ENCODE peak calls at places on chromosomes 5 and 9, in five cellular contexts. Q is lower lobe of right lung, Y is fibroblast of pulmonary artery, E is ovary, O is right atrium auricular region. N is an unnamed sample.

GRCh38 chr5:72647806-72648205 is 140.6 kb upstream of the ZNF366 start:
- DNase-seq in Q (no peak), Y (no peak), E (no peak), O (no peak), N (peak; percentile 39)

GRCh38 chr5:40397976-40398375 is 281.7 kb upstream of the PTGER4 start:
- DNase-seq in Q (no peak), Y (no peak), E (no peak), O (no peak), N (no peak)

GRCh38 chr5:90307386-90308181 is 102.0 kb downstream of the CETN3 start:
- DNase-seq in Q (no peak), Y (peak; percentile 25), E (no peak), O (no peak), N (no peak)

GRCh38 chr5:150073086-150073625 is 13.2 kb downstream of the CSF1R start:
- DNase-seq in Q (no peak), Y (no peak), E (no peak), O (no peak), N (no peak)

GRCh38 chr9:13898957-13899356 is 415.0 kb downstream of the NFIB start:
- DNase-seq in Q (no peak), Y (peak; percentile 47), E (no peak), O (no peak), N (no peak)

GRCh38 chr5:67092447-67093023 is 104.1 kb downstream of the CD180 start:
- DNase-seq in Q (no peak), Y (peak; percentile 23), E (no peak), O (no peak), N (no peak)

GRCh38 chr9:4298255-4299005 is 1.4 kb downstream of the GLIS3 start:
- DNase-seq in Q (peak; percentile 50), Y (no peak), E (peak; percentile 59), O (peak; percentile 65), N (peak; percentile 82)

GRCh38 chr5:65961644-65962043 is 35.3 kb downstream of the ERBIN start:
- DNase-seq in Q (no peak), Y (peak; percentile 37), E (no peak), O (no peak), N (peak; percentile 22)

GRCh38 chr9:135255033-135255842 is 167.8 kb downstream of the OLFM1 start:
- DNase-seq in Q (peak; percentile 39), Y (no peak), E (no peak), O (no peak), N (no peak)

GRCh38 chr5:121108725-121109124 is 644.6 kb downstream of the PRR16 start:
- DNase-seq in Q (no peak), Y (no peak), E (no peak), O (no peak), N (peak; percentile 14)

GRCh38 chr5:95970359-95970704 is 8.7 kb upstream of the ELL2 start:
- DNase-seq in Q (no peak), Y (no peak), E (no peak), O (no peak), N (no peak)

GRCh38 chr5:29079771-29080170 is 2041.4 kb upstream of the CDH9 start:
- DNase-seq in Q (no peak), Y (no peak), E (no peak), O (no peak), N (peak; percentile 88)

GRCh38 chr5:73170522-73170921 is 2.5 kb upstream of the TMEM174 start:
- DNase-seq in Q (no peak), Y (peak; percentile 58), E (no peak), O (no peak), N (peak; percentile 84)

DNA sequence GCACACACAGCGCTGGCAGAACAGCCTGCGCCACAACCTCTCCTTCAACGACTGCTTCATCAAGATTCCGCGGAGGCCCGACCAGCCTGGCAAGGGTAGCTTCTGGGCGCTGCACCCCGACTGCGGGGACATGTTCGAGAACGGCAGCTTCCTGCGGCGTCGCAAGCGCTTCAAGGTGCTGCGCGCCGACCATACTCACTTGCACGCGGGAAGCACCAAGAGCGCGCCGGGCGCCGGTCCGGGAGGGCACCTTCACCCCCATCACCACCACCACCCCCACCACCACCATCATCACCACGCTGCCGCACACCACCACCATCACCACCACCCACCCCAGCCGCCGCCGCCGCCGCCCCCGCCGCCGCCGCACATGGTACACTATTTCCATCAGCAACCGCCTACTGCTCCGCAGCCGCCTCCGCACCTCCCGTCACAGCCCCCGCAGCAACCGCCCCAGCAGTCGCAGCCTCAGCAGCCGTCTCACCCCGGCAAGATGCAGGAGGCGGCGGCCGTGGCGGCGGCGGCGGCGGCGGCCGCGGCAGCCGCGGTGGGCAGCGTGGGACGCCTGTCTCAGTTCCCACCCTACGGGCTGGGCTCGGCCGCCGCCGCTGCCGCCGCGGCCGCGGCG is 469 bp downstream of the FOXB2 start:
- DNase-seq in Q (no peak), Y (no peak), E (no peak), O (no peak), N (no peak)
- H3K4me3 ChIP-seq in Q (no peak overlapping the region), Y (no peak overlapping the region), E (no peak overlapping the region), O (peak overlapping the region; percentile 20), N (no peak overlapping the region)

GRCh38 chr5:59149271-59149670 is 566.4 kb downstream of the RAB3C start:
- DNase-seq in Q (no peak), Y (no peak), E (no peak), O (no peak), N (no peak)
- H3K4me3 ChIP-seq in Q (no peak overlapping the region), Y (no peak overlapping the region), E (no peak overlapping the region), O (no peak overlapping the region), N (no peak overlapping the region)

GRCh38 chr5:76657091-76657490 is 33.9 kb upstream of the F2RL2 start:
- DNase-seq in Q (no peak), Y (no peak), E (no peak), O (no peak), N (no peak)
- H3K4me3 ChIP-seq in Q (no peak overlapping the region), Y (no peak overlapping the region), E (no peak overlapping the region), O (no peak overlapping the region), N (no peak overlapping the region)

DNA sequence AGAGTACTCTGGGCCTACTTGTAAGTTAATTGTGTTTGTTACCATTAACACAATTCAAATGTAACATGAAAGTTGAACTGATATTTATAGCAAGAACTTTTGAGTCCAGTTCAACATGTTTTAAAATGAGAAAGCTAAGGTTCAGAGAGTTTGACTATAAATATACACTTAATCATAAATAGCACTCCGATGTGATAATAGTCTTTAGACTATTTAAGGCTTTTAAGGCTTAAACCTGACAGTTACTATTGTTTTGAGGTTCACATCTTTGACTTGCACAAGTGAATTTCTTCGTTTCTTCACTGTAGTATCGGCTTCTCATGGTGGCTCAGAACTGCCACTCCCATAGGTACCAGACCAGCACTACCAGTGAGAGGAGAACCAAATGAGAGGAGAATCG is 42.4 kb downstream of the ZNF608 start:
- DNase-seq in Q (no peak), Y (no peak), E (no peak), O (no peak), N (no peak)
- H3K4me3 ChIP-seq in Q (no peak overlapping the region), Y (no peak overlapping the region), E (no peak overlapping the region), O (no peak overlapping the region), N (no peak overlapping the region)

GRCh38 chr5:54624671-54625583 is 107.4 kb downstream of the SNX18 start:
- DNase-seq in Q (no peak), Y (peak; percentile 78), E (no peak), O (no peak), N (no peak)
- H3K4me3 ChIP-seq in Q (no peak overlapping the region), Y (no peak overlapping the region), E (no peak overlapping the region), O (no peak overlapping the region), N (no peak overlapping the region)

GRCh38 chr9:98117984-98118639 is 910 bp downstream of the TRIM14 start:
- DNase-seq in Q (no peak), Y (peak; percentile 42), E (no peak), O (no peak), N (peak; percentile 71)
- H3K4me3 ChIP-seq in Q (peak overlapping the region; percentile 78), Y (peak overlapping the region; percentile 69), E (peak overlapping the region; percentile 55), O (peak overlapping the region; percentile 59), N (no peak overlapping the region)

DNA sequence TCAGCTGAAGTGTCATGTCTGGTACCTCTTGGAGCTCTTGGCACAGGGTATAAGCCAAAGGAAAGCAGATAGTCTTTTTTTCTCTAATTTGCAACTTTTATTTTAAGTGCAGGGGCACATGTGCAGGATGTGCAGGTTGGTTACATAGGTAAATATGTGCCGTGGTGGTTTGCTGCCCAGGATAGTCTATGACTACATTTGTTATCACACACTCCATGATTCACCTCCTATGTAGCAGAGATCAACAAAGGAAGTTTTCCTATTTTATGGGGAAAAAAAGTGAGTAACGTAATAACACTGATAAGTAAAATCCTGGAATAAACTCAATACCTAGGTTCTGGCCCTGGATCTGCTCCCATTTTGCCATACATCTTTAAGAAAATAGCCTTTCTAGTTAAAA is 234.6 kb downstream of the CAAP1 start:
- DNase-seq in Q (no peak), Y (no peak), E (no peak), O (no peak), N (no peak)
- H3K4me3 ChIP-seq in Q (no peak overlapping the region), Y (no peak overlapping the region), E (no peak overlapping the region), O (no peak overlapping the region), N (no peak overlapping the region)

GRCh38 chr5:151740336-151740942 is 18.0 kb downstream of the ATOX1 start:
- DNase-seq in Q (no peak), Y (peak; percentile 96), E (peak; percentile 83), O (peak; percentile 74), N (peak; percentile 92)
- H3K4me3 ChIP-seq in Q (no peak overlapping the region), Y (no peak overlapping the region), E (no peak overlapping the region), O (peak overlapping the region; percentile 20), N (no peak overlapping the region)

N was measured in mesendoderm.